ENCODE peak calls at places on chromosomes 11 and 22, in nine cellular contexts. O, Q, T, W, E, B, X, G and P are unnamed samples.

GRCh38 chr11:64763804-64764611 is 4.2 kb upstream of the PYGM start:
- DNase-seq in W (no peak), T (no peak), O (no peak), X (no peak), G (no peak), B (no peak), Q (no peak), E (no peak), P (no peak)

GRCh38 chr11:132650969-132651720 is 881.2 kb downstream of the OPCML start:
- DNase-seq in O (no peak), B (no peak), X (no peak), Q (no peak), G (no peak), E (no peak), W (no peak), T (no peak), P (no peak)

GRCh38 chr11:92227954-92228935 is 3.6 kb downstream of the FAT3 start:
- DNase-seq in Q (no peak), X (no peak), B (no peak), G (peak), O (no peak), E (no peak), T (no peak), W (no peak), P (no peak)

GRCh38 chr11:35615911-35616900 is 2.1 kb upstream of the FJX1 start:
- DNase-seq in X (no peak), B (no peak), Q (peak), G (peak), O (no peak), W (no peak), E (peak), T (no peak), P (peak)

GRCh38 chr11:104148696-104149095 is 15.3 kb downstream of the PDGFD start:
- DNase-seq in X (no peak), B (no peak), E (no peak), G (no peak), O (no peak), W (no peak), Q (no peak), T (no peak), P (no peak)

GRCh38 chr22:23529166-23530103 is 50.7 kb downstream of the IGLL1 start:
- DNase-seq in X (peak), G (no peak), T (no peak), B (no peak), E (no peak), W (no peak), O (no peak), Q (no peak), P (no peak)

GRCh38 chr11:66259225-66259624 is 9.2 kb upstream of the RAB1B start:
- DNase-seq in Q (no peak), O (no peak), G (no peak), T (no peak), W (no peak), B (no peak), X (no peak), E (no peak), P (no peak)

GRCh38 chr11:74043450-74043849 is 34.6 kb upstream of the UCP3 start:
- DNase-seq in X (no peak), O (no peak), W (no peak), E (no peak), B (no peak), Q (no peak), T (no peak), G (no peak), P (no peak)

GRCh38 chr22:17264321-17265052 is 45.3 kb upstream of the ADA2 start:
- DNase-seq in G (peak), B (no peak), W (no peak), T (no peak), Q (no peak), E (no peak), X (no peak), O (no peak), P (no peak)

GRCh38 chr11:16133867-16134266 is 222.5 kb downstream of the SOX6 start:
- DNase-seq in W (no peak), X (no peak), O (no peak), G (peak), Q (no peak), B (no peak), E (no peak), T (no peak), P (no peak)

GRCh38 chr22:46450931-46451660 is 86.3 kb downstream of the CELSR1 start:
- DNase-seq in E (peak), Q (peak), T (no peak), O (no peak), W (peak), G (peak), X (no peak), B (no peak), P (no peak)

GRCh38 chr11:18253778-18254338 is 5.4 kb upstream of the SAA2 start:
- DNase-seq in E (no peak), G (no peak), T (no peak), B (no peak), O (no peak), W (no peak), X (no peak), Q (no peak), P (no peak)

GRCh38 chr22:38118182-38118581 is 7.7 kb upstream of the BAIAP2L2 start:
- DNase-seq in E (no peak), W (no peak), O (no peak), X (no peak), T (no peak), Q (no peak), B (no peak), G (no peak), P (no peak)

GRCh38 chr11:120431633-120432032 is 79.9 kb upstream of the GRIK4 start:
- DNase-seq in B (no peak), G (peak), T (peak), Q (no peak), X (no peak), E (peak), O (no peak), W (no peak), P (peak)

DNA sequence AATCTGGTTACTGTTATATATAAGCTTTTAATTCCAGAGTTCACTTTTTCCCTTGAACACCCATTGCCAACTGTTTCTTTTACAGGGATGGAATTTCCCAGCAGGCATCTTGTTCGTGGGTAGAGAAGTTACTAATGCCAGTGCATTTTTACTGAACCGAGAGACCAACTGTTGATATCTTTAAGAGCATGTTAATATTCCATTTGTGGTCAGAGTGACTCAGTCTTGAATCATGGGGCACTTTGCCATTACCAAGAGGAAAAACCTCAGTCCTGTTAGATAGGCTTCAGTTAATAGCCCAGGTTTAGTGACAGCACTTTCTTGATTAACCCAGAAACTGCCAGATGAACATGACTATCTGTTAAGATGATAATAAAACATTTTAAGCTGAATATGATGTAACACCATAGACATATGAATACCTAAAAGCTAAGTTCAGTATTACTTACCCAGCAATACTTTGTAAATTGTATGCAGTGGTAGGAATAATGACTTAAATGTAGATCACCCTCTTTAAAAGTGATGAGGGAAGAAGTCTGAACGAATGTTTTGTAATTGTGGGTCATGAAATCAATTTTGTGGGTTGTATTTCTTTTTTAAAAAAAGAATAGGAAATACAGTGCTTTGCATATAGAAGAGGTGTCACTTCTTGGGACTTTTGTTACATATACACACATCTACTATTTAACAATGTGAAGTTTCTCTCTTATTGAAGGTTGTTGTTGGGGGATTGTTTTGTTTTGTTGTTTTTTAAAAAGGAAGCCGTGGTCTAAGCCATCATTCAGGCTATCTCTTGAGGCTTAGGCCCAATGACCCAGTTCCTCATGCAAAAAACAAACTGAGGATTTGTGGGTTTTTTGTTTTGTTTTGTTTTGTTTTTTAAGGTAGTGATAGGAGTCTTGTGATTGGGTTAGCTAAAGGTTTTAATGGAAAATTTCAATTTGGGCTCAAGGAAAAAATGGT is 79.2 kb upstream of the GRIK4 start:
- DNase-seq in X (no peak), O (peak), Q (peak), W (peak), E (peak), G (peak), T (no peak), B (peak), P (peak)
- H3K27ac ChIP-seq in X (no peak), O (peak), Q (peak), W (peak), E (no peak), G (peak), T (no peak), B (no peak), P (peak)

DNA sequence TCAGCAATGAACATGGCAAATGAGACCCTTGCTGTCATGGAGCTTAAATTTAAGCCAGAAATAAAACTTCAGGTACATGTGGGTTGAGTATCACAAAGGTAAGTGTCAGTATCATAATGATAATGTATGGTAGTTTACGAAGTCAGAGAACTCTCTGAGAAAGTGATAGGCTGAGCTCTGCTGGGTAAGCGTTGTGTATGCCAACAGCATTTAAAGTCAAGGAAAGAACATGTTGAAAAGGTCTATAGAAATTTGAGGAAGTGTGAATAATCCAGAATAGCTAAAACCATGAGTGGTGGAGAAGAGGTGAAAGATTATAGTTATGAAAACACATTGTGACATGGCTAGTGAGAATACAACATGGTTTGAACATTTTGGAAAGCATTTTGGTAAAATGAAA is 17.4 kb upstream of the CTSC start:
- DNase-seq in Q (no peak), B (no peak), X (no peak), T (no peak), O (no peak), E (no peak), W (no peak), G (no peak), P (no peak)
- H3K27ac ChIP-seq in Q (no peak), B (no peak), X (no peak), T (no peak), O (no peak), E (no peak), W (no peak), G (no peak), P (no peak)

DNA sequence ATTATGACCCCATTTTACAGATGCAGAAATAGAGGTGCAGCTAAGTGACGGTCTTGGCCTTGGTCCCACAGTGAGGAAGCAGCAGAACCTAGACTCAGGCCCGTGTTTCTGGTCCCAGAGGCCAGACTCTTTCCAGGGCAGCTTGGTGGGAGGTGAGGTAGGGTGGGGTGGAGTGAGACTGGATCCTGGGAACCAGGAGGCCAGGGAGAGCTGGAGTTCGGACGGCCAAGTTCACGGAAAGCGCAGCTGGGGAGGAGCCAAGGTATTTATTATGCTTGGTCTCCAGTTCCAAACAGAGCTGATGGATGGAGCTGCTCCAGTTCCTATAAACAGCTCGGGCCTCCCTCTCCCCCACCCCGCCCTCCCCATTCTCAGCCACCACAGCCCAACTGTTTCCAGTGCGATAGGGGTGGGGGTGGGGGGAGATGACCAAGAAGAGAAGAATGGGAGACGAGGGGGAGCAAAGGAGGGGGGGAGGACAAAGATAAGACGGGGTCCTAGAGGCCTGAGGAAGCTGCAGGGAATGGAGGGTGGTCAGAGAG is 16.2 kb downstream of the LRRC32 start:
- DNase-seq in O (peak), E (no peak), X (peak), G (peak), T (no peak), Q (no peak), B (no peak), W (no peak), P (peak)
- H3K27ac ChIP-seq in O (peak), E (no peak), X (peak), G (no peak), T (no peak), Q (no peak), B (no peak), W (no peak), P (peak)

GRCh38 chr22:50115693-50116092 is 25.9 kb downstream of the MOV10L1 start:
- DNase-seq in Q (no peak), G (no peak), E (no peak), B (no peak), O (peak), T (no peak), X (peak), W (no peak), P (no peak)

GRCh38 chr22:50112151-50113118 is 22.6 kb downstream of the MOV10L1 start:
- DNase-seq in G (peak), B (no peak), E (peak), Q (peak), W (no peak), T (no peak), O (no peak), X (no peak), P (peak)

GRCh38 chr22:50111056-50111455 is 21.2 kb downstream of the MOV10L1 start:
- DNase-seq in W (no peak), O (no peak), E (no peak), G (no peak), X (no peak), T (no peak), Q (no peak), B (no peak), P (no peak)

GRCh38 chr22:50117168-50117762 is 27.5 kb downstream of the MOV10L1 start:
- DNase-seq in B (no peak), X (no peak), Q (no peak), O (no peak), W (no peak), E (no peak), T (no peak), G (no peak), P (no peak)

GRCh38 chr22:50114221-50114981 is 24.6 kb downstream of the MOV10L1 start:
- DNase-seq in X (no peak), T (no peak), G (peak), O (no peak), Q (peak), B (no peak), W (no peak), E (peak), P (peak)
- H3K27ac ChIP-seq in X (peak), T (no peak), G (no peak), O (no peak), Q (no peak), B (no peak), W (no peak), E (peak), P (peak)

DNA sequence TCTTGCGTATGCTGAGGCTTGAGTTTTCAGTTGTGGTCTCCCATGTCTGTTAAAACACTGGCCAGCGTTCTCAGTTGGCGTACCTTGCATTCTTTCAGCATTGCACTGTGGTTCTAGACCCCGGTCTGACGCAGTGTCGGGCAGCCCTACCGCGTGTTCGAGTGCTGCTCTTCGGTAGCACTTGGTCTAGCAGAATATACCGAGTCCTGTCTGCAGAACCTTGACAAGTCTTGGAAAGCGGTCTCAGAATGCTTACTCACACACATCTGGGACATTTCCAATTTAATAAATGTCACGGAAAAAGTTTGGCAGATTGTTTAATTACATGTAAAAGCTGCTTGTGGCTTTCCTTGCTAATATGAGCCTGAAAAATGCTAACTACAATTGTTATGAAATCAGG is 32.6 kb downstream of the PPFIA1 start:
- DNase-seq in O (no peak), Q (no peak), T (no peak), B (no peak), E (no peak), W (no peak), G (peak), X (peak), P (no peak)
- H3K27ac ChIP-seq in O (no peak), Q (no peak), T (no peak), B (no peak), E (no peak), W (no peak), G (peak), X (peak), P (no peak)